ENCODE peak calls at places on chromosomes 13 and 19, in four cellular contexts. One of them, this sample, is unnamed.

GRCh38 chr13:99086149-99086868 is 108.4 kb upstream of the DOCK9 start:
- DNase-seq in Calu3: peak
- DNase-seq in lower leg skin: no peak
- DNase-seq in progenitor cell of endocrine pancreas: peak
- DNase-seq in this sample: peak

GRCh38 chr13:49388256-49388655 is 55.6 kb downstream of the CAB39L start:
- DNase-seq in Calu3: no peak
- DNase-seq in lower leg skin: no peak
- DNase-seq in progenitor cell of endocrine pancreas: no peak
- DNase-seq in this sample: no peak

GRCh38 chr19:11495885-11496284 is 9.8 kb downstream of the ZNF653 start:
- DNase-seq in Calu3: no peak
- DNase-seq in lower leg skin: no peak
- DNase-seq in progenitor cell of endocrine pancreas: no peak
- DNase-seq in this sample: no peak

GRCh38 chr13:101511766-101512165 is 59.3 kb downstream of the ITGBL1 start:
- DNase-seq in Calu3: no peak
- DNase-seq in lower leg skin: no peak
- DNase-seq in progenitor cell of endocrine pancreas: no peak
- DNase-seq in this sample: no peak

GRCh38 chr13:46593403-46593802 is 40.4 kb downstream of the LRCH1 start:
- DNase-seq in Calu3: no peak
- DNase-seq in lower leg skin: no peak
- DNase-seq in progenitor cell of endocrine pancreas: no peak
- DNase-seq in this sample: no peak

GRCh38 chr13:23705578-23705977 is 135.4 kb downstream of the TNFRSF19 start:
- DNase-seq in Calu3: no peak
- DNase-seq in lower leg skin: no peak
- DNase-seq in progenitor cell of endocrine pancreas: no peak
- DNase-seq in this sample: no peak

GRCh38 chr13:46295531-46296464 is 84.1 kb downstream of the LRRC63 start:
- DNase-seq in Calu3: no peak
- DNase-seq in lower leg skin: peak
- DNase-seq in progenitor cell of endocrine pancreas: no peak
- DNase-seq in this sample: no peak

GRCh38 chr13:33003458-33004019 is 12.7 kb upstream of the KL start:
- DNase-seq in Calu3: no peak
- DNase-seq in lower leg skin: no peak
- DNase-seq in progenitor cell of endocrine pancreas: no peak
- DNase-seq in this sample: no peak

GRCh38 chr13:34779171-34779570 is 162.9 kb upstream of the NBEA start:
- DNase-seq in Calu3: peak
- DNase-seq in lower leg skin: no peak
- DNase-seq in progenitor cell of endocrine pancreas: no peak
- DNase-seq in this sample: no peak

GRCh38 chr19:33819875-33820781 is 23.5 kb downstream of the KCTD15 start:
- DNase-seq in Calu3: peak
- DNase-seq in lower leg skin: peak
- DNase-seq in progenitor cell of endocrine pancreas: peak
- DNase-seq in this sample: peak

GRCh38 chr13:45325806-45326205 is 15.2 kb downstream of the TPT1 start:
- DNase-seq in Calu3: no peak
- DNase-seq in lower leg skin: no peak
- DNase-seq in progenitor cell of endocrine pancreas: no peak
- DNase-seq in this sample: no peak

GRCh38 chr19:36215276-36216171 is 618 bp downstream of the ZNF146 start:
- DNase-seq in Calu3: no peak
- DNase-seq in lower leg skin: no peak
- DNase-seq in progenitor cell of endocrine pancreas: no peak
- DNase-seq in this sample: peak

GRCh38 chr19:56637976-56638555 is 4.9 kb upstream of the SMIM17 start:
- DNase-seq in Calu3: no peak
- DNase-seq in lower leg skin: peak
- DNase-seq in progenitor cell of endocrine pancreas: peak
- DNase-seq in this sample: peak

GRCh38 chr13:26867451-26868067 is 107.0 kb upstream of the GPR12 start:
- DNase-seq in Calu3: peak
- DNase-seq in lower leg skin: no peak
- DNase-seq in progenitor cell of endocrine pancreas: peak
- DNase-seq in this sample: peak

This sample was measured in A549.